ENCODE peak calls at places on chromosomes 12 and 14, in six cellular contexts. S is A549, X is brain microvascular endothelial cell, Y is pancreas, Q is Peyer's patch, O is mesothelial cell of epicardium. W is an unnamed sample.

GRCh38 chr12:9052610-9053009 is 63.1 kb downstream of the A2M start:
- DNase-seq in Q (no peak), X (no peak), O (no peak), Y (no peak), S (no peak), W (no peak)

GRCh38 chr14:100453930-100454329 is 130.8 kb downstream of the SLC25A47 start:
- DNase-seq in Y (no peak), Q (no peak), S (no peak), O (no peak), X (no peak), W (no peak)

GRCh38 chr14:100846309-100846859 is 20.5 kb downstream of the MEG3 start:
- DNase-seq in Y (no peak), Q (no peak), S (no peak), O (no peak), X (no peak), W (no peak)

GRCh38 chr12:14216405-14217294 is 148.8 kb upstream of the ATF7IP start:
- DNase-seq in S (no peak), X (no peak), Y (no peak), O (no peak), Q (no peak), W (no peak)

GRCh38 chr14:59333668-59334067 is 131.5 kb downstream of the GPR135 start:
- DNase-seq in Q (no peak), S (peak), Y (no peak), X (peak), O (no peak), W (no peak)

GRCh38 chr12:106511365-106511764 is 71.4 kb upstream of the RFX4 start:
- DNase-seq in X (no peak), S (no peak), O (no peak), Y (no peak), Q (no peak), W (no peak)

GRCh38 chr14:65658202-65658601 is 245.7 kb downstream of the FUT8 start:
- DNase-seq in S (no peak), Y (no peak), X (no peak), Q (no peak), O (no peak), W (no peak)

GRCh38 chr14:21300892-21301291 is 21.0 kb downstream of the RPGRIP1 start:
- DNase-seq in S (no peak), Q (peak), O (peak), Y (no peak), X (no peak), W (peak)

GRCh38 chr12:88570103-88570502 is 10.2 kb downstream of the KITLG start:
- DNase-seq in Y (no peak), S (no peak), O (no peak), Q (no peak), X (peak), W (no peak)

GRCh38 chr12:52119398-52120254 is 40.1 kb downstream of the SMIM41 start:
- DNase-seq in Q (peak), Y (peak), O (peak), X (no peak), S (peak), W (no peak)

GRCh38 chr12:130665753-130666152 is 50.3 kb downstream of the RIMBP2 start:
- DNase-seq in X (no peak), Q (no peak), S (no peak), Y (no peak), O (no peak), W (no peak)

GRCh38 chr14:61360796-61361526 is 39.6 kb downstream of the PRKCH start:
- DNase-seq in Y (no peak), Q (no peak), O (no peak), X (no peak), S (no peak), W (no peak)

GRCh38 chr12:128583453-128583852 is 240.3 kb downstream of the SLC15A4 start:
- DNase-seq in S (peak), O (no peak), Q (no peak), X (no peak), Y (no peak), W (no peak)

GRCh38 chr12:72586456-72586855 is 314.3 kb downstream of the TRHDE start:
- DNase-seq in Y (no peak), O (no peak), Q (no peak), X (no peak), S (no peak), W (no peak)

GRCh38 chr14:69667938-69668336 is 56.5 kb downstream of the SUSD6 start:
- DNase-seq in Y (no peak), O (no peak), X (no peak), S (no peak), Q (no peak), W (no peak)

GRCh38 chr12:68981536-68981935 is 48.6 kb upstream of the CPM start:
- DNase-seq in Y (no peak), Q (no peak), X (peak), S (no peak), O (no peak), W (no peak)

GRCh38 chr12:49873361-49873934 is 30.3 kb downstream of the FAIM2 start:
- DNase-seq in Y (no peak), S (no peak), X (no peak), O (no peak), Q (peak), W (no peak)

GRCh38 chr14:69357544-69358200 is 40.4 kb downstream of the ERH start:
- DNase-seq in Q (no peak), X (no peak), S (no peak), O (no peak), Y (no peak), W (no peak)

GRCh38 chr14:24325131-24325530 is 9.7 kb downstream of the ADCY4 start:
- DNase-seq in X (no peak), S (no peak), Y (no peak), O (no peak), Q (no peak), W (no peak)

GRCh38 chr12:107238276-107238675 is 144.9 kb upstream of the CRY1 start:
- DNase-seq in Q (no peak), O (no peak), Y (no peak), S (no peak), X (peak), W (no peak)

GRCh38 chr14:52079239-52079956 is 10.5 kb upstream of the NID2 start:
- DNase-seq in Y (no peak), S (no peak), X (peak), Q (no peak), O (no peak), W (no peak)

GRCh38 chr12:22518067-22518719 is 26.1 kb downstream of the C2CD5 start:
- DNase-seq in Q (no peak), Y (peak), S (peak), O (no peak), X (peak), W (no peak)

DNA sequence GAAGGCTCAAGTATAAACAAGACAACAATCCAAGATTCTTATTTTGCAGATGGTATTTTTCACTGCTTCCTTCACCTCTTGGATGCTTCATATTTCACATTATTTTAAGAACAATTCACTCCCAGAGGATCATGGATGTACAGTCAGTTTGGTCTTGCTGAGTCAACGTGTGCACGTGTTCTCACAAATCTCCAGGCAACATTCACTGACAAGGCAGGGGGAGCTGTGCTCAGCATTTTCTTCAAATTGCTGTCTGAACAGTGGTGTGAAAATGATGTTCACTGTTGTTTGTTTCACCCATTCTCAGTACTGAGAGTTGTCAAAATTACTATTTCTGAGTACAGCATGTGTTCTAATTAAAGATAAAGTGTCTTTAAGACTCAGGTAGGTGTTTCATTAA is 118.3 kb upstream of the SLC38A4 start:
- DNase-seq in S (peak), X (peak), Y (no peak), O (no peak), Q (no peak), W (no peak)
- TF ChIP-seq CTCF in S (no peak), X (peak), Y (no peak), O (no peak), Q (no peak), W (no peak)

GRCh38 chr14:88770736-88771135 is 22.0 kb downstream of the EML5 start:
- DNase-seq in Y (no peak), X (no peak), Q (no peak), O (no peak), S (no peak), W (no peak)

DNA sequence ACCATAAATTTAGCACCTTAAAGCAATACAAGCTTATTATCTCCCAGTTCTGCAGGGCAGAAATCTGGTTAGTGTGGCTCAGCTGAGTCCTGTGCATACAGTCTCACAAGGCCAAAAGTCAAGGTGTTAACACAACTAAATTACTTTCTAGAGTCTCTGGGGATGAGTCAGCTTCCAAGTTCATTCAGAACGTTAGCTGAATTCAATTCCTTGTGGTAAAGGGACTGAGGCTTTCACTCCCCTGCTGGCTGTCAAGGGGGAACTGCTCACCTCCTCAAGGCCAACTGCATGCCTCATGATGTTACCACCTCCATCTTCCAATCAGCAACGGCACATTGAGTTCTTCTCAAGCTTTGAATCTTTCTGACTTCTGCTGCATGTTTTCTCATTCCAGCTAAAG is 27.6 kb downstream of the EML5 start:
- DNase-seq in Y (no peak), X (peak), O (no peak), S (peak), Q (no peak), W (no peak)
- TF ChIP-seq CTCF in Y (no peak), X (peak), O (no peak), S (no peak), Q (no peak), W (no peak)

GRCh38 chr14:39472078-39472477 is 39.8 kb upstream of the FBXO33 start:
- DNase-seq in Q (no peak), X (no peak), S (no peak), Y (no peak), O (no peak), W (no peak)

GRCh38 chr14:39467889-39468524 is 35.8 kb upstream of the FBXO33 start:
- DNase-seq in Y (no peak), X (peak), S (peak), Q (no peak), O (no peak), W (no peak)

GRCh38 chr14:39474416-39474911 is 42.2 kb upstream of the FBXO33 start:
- DNase-seq in S (no peak), X (no peak), Y (no peak), O (no peak), Q (no peak), W (no peak)

GRCh38 chr14:39469094-39469710 is 37.0 kb upstream of the FBXO33 start:
- DNase-seq in Y (no peak), S (peak), X (no peak), Q (no peak), O (no peak), W (peak)
- TF ChIP-seq CTCF in Y (no peak), S (no peak), X (peak), Q (peak), O (no peak), W (no peak)

GRCh38 chr12:78085562-78086182 is 255.0 kb downstream of the NAV3 start:
- DNase-seq in Y (no peak), Q (no peak), O (no peak), X (no peak), S (no peak), W (no peak)

GRCh38 chr12:78088391-78088832 is 257.7 kb downstream of the NAV3 start:
- DNase-seq in Q (no peak), S (peak), Y (no peak), X (no peak), O (no peak), W (no peak)

GRCh38 chr12:78081590-78082314 is 251.1 kb downstream of the NAV3 start:
- DNase-seq in O (no peak), Q (no peak), Y (no peak), X (no peak), S (no peak), W (no peak)

GRCh38 chr12:78087363-78087675 is 256.6 kb downstream of the NAV3 start:
- DNase-seq in Q (no peak), X (no peak), Y (no peak), O (no peak), S (no peak), W (no peak)

DNA sequence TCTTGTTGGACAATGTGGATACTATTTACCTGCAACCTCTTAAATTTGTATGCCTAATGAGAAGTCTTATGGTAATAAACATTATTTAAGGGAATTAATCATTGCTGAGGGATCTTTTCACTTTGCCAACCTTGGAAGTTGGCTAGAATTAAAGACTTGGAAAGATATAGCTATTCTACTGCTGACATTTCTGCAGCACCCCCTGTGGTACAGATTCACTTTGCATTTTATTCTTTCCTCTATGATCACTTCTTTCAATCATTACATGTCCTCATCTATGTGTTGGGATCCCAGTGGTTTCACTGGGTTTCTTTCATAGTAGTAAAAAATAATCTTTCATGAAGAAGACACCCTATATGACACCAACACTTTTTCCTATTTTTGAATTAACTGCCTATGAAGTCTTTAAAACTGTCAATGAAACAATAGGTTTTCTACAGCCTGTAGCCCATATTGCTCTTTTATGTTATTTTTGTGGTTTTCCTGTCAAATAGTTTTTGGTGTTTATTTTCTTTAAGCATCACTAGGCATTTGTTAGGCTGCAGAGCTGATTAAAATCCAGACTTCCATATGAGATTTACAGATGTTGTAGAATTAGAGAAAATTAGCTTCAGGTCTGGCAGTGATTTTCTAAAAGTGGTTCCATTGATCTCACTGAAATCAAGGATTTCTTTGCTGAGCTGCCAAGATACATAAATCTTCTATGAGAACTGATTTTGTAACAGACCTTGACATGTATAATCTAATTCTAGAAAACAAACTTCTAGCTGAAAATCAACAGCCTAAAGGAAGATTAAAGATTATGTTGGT is 256.1 kb downstream of the NAV3 start:
- DNase-seq in O (no peak), Q (no peak), S (no peak), X (no peak), Y (no peak), W (no peak)
- TF ChIP-seq CTCF in O (no peak), Q (no peak), S (no peak), X (peak), Y (no peak), W (no peak)

DNA sequence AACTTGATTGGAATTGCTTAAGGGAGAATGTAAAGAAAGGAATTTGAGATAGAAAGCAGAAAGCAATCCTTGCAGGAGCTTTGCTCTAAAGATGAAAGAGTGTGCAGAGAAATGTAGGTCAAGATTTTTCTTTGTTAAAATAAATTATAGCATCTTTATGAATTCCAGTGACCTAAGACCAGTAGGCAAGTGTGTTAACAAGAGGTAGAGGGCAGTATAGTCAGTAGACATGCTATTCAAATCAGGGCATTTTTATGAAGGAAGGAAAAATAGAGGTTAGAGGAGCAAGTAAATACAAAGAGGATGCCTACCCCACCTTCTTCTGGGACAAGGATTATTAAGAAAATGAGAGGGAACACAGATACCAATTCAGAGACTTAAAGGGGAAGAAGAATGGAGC is 148.5 kb downstream of the PLCZ1 start:
- DNase-seq in X (no peak), S (no peak), O (no peak), Q (no peak), Y (no peak), W (no peak)
- TF ChIP-seq CTCF in X (no peak), S (no peak), O (no peak), Q (no peak), Y (no peak), W (no peak)

DNA sequence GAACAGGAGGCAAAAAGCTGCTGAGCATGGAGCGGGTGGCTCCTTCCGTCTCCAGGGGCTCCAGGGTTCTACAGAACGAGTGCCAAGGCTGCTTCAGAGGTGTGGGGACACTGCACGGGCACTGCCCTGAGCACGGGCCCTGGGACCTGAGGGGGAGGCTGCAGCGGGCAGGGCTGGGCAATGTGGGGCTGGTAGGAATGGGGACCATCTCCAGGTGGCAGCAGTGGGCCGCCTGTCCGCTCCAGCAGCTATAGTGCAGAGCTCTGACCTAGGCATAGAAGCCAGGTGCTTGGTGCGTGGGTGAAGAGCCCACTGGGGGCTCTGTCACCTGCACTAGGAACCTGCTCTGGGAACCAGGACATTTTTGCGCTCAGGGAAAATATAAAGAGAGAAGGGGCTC is 22.3 kb downstream of the HDAC7 start:
- DNase-seq in Q (peak), Y (no peak), S (peak), X (no peak), O (no peak), W (peak)
- TF ChIP-seq CTCF in Q (peak), Y (no peak), S (peak), X (peak), O (no peak), W (no peak)

GRCh38 chr12:2271961-2272360 is 219.2 kb downstream of the CACNA1C start:
- DNase-seq in Q (no peak), X (no peak), O (no peak), Y (no peak), S (no peak), W (no peak)
- TF ChIP-seq CTCF in Q (no peak), X (no peak), O (no peak), Y (no peak), S (no peak), W (no peak)